ENCODE peak calls at places on chromosomes 13 and 19, in six cellular contexts. One of them, this sample, is unnamed.

GRCh38 chr13:83881917-83882625 is at the start of gene SLITRK1:
- DNase-seq in transverse colon: no peak
- DNase-seq in body of pancreas: peak; percentile 84
- DNase-seq in H1: peak; percentile 53
- DNase-seq in ovary: no peak
- DNase-seq in thyroid gland: peak; percentile 28
- DNase-seq in this sample: peak; percentile 17

GRCh38 chr13:44758595-44759221 is 182.6 kb upstream of the TSC22D1 start:
- DNase-seq in transverse colon: peak; percentile 20
- DNase-seq in body of pancreas: peak; percentile 41
- DNase-seq in H1: no peak
- DNase-seq in ovary: no peak
- DNase-seq in thyroid gland: no peak
- DNase-seq in this sample: peak; percentile 50

GRCh38 chr19:10193666-10194499 is 870 bp downstream of the DNMT1 start:
- DNase-seq in transverse colon: peak; percentile 10
- DNase-seq in body of pancreas: no peak
- DNase-seq in H1: no peak
- DNase-seq in ovary: peak; percentile 20
- DNase-seq in thyroid gland: no peak
- DNase-seq in this sample: peak; percentile 61

GRCh38 chr13:49302817-49303216 is 55.1 kb downstream of the CDADC1 start:
- DNase-seq in transverse colon: no peak
- DNase-seq in body of pancreas: no peak
- DNase-seq in H1: no peak
- DNase-seq in ovary: no peak
- DNase-seq in thyroid gland: no peak
- DNase-seq in this sample: no peak

GRCh38 chr13:42369071-42369795 is 97.3 kb downstream of the AKAP11 start:
- DNase-seq in transverse colon: no peak
- DNase-seq in body of pancreas: no peak
- DNase-seq in H1: no peak
- DNase-seq in ovary: no peak
- DNase-seq in thyroid gland: no peak
- DNase-seq in this sample: no peak

GRCh38 chr19:741506-742131 is 9.3 kb upstream of the MISP start:
- DNase-seq in transverse colon: no peak
- DNase-seq in body of pancreas: no peak
- DNase-seq in H1: peak; percentile 31
- DNase-seq in ovary: no peak
- DNase-seq in thyroid gland: no peak
- DNase-seq in this sample: no peak

GRCh38 chr13:80862466-80862865 is 521.5 kb upstream of the SPRY2 start:
- DNase-seq in transverse colon: no peak
- DNase-seq in body of pancreas: no peak
- DNase-seq in H1: no peak
- DNase-seq in ovary: no peak
- DNase-seq in thyroid gland: no peak
- DNase-seq in this sample: no peak

GRCh38 chr13:99200433-99201167 is at the start of gene UBAC2:
- DNase-seq in transverse colon: peak; percentile 97
- DNase-seq in body of pancreas: peak; percentile 95
- DNase-seq in H1: peak; percentile 90
- DNase-seq in ovary: peak; percentile 95
- DNase-seq in thyroid gland: peak; percentile 95
- DNase-seq in this sample: peak; percentile 100

GRCh38 chr19:11361037-11361770 is 6.0 kb downstream of the PLPPR2 start:
- DNase-seq in transverse colon: peak; percentile 92
- DNase-seq in body of pancreas: peak; percentile 73
- DNase-seq in H1: no peak
- DNase-seq in ovary: no peak
- DNase-seq in thyroid gland: peak; percentile 85
- DNase-seq in this sample: no peak

GRCh38 chr13:94160875-94161274 is 318.6 kb downstream of the DCT start:
- DNase-seq in transverse colon: no peak
- DNase-seq in body of pancreas: no peak
- DNase-seq in H1: no peak
- DNase-seq in ovary: no peak
- DNase-seq in thyroid gland: no peak
- DNase-seq in this sample: no peak

GRCh38 chr19:1469200-1469935 is 9.6 kb downstream of the C19orf25 start:
- DNase-seq in transverse colon: no peak
- DNase-seq in body of pancreas: no peak
- DNase-seq in H1: no peak
- DNase-seq in ovary: no peak
- DNase-seq in thyroid gland: no peak
- DNase-seq in this sample: no peak

GRCh38 chr19:677201-677600 is 1.0 kb downstream of the FSTL3 start:
- DNase-seq in transverse colon: peak; percentile 63
- DNase-seq in body of pancreas: peak; percentile 70
- DNase-seq in H1: no peak
- DNase-seq in ovary: peak; percentile 89
- DNase-seq in thyroid gland: peak; percentile 70
- DNase-seq in this sample: peak; percentile 95

GRCh38 chr19:1566392-1567115 is 1.6 kb downstream of the MEX3D start:
- DNase-seq in transverse colon: peak; percentile 59
- DNase-seq in body of pancreas: peak; percentile 66
- DNase-seq in H1: peak; percentile 39
- DNase-seq in ovary: peak; percentile 77
- DNase-seq in thyroid gland: peak; percentile 87
- DNase-seq in this sample: peak; percentile 92

GRCh38 chr19:34319785-34320184 is 45.2 kb upstream of the GPI start:
- DNase-seq in transverse colon: no peak
- DNase-seq in body of pancreas: no peak
- DNase-seq in H1: no peak
- DNase-seq in ovary: peak; percentile 32
- DNase-seq in thyroid gland: peak; percentile 21
- DNase-seq in this sample: no peak

GRCh38 chr19:49261602-49262001 is 63.4 kb downstream of the SLC6A16 start:
- DNase-seq in transverse colon: no peak
- DNase-seq in body of pancreas: no peak
- DNase-seq in H1: no peak
- DNase-seq in ovary: no peak
- DNase-seq in thyroid gland: no peak
- DNase-seq in this sample: no peak

GRCh38 chr13:33150662-33151061 is 134.4 kb downstream of the KL start:
- DNase-seq in transverse colon: no peak
- DNase-seq in body of pancreas: no peak
- DNase-seq in H1: no peak
- DNase-seq in ovary: no peak
- DNase-seq in thyroid gland: no peak
- DNase-seq in this sample: no peak

GRCh38 chr13:34401741-34402140 is 540.3 kb upstream of the NBEA start:
- DNase-seq in transverse colon: no peak
- DNase-seq in body of pancreas: no peak
- DNase-seq in H1: no peak
- DNase-seq in ovary: no peak
- DNase-seq in thyroid gland: no peak
- DNase-seq in this sample: no peak

GRCh38 chr19:35264281-35265125 is 4.3 kb upstream of the USF2 start:
- DNase-seq in transverse colon: peak; percentile 6
- DNase-seq in body of pancreas: peak; percentile 10
- DNase-seq in H1: no peak
- DNase-seq in ovary: no peak
- DNase-seq in thyroid gland: no peak
- DNase-seq in this sample: no peak

GRCh38 chr19:3578390-3578789 is 5.6 kb downstream of the HMG20B start:
- DNase-seq in transverse colon: no peak
- DNase-seq in body of pancreas: no peak
- DNase-seq in H1: no peak
- DNase-seq in ovary: no peak
- DNase-seq in thyroid gland: no peak
- DNase-seq in this sample: no peak

GRCh38 chr13:63190742-63191141 is 1775.1 kb upstream of the PCDH20 start:
- DNase-seq in transverse colon: no peak
- DNase-seq in body of pancreas: no peak
- DNase-seq in H1: no peak
- DNase-seq in ovary: no peak
- DNase-seq in thyroid gland: no peak
- DNase-seq in this sample: no peak

GRCh38 chr13:93963266-93964131 is 516.0 kb downstream of the DCT start:
- DNase-seq in transverse colon: no peak
- DNase-seq in body of pancreas: no peak
- DNase-seq in H1: no peak
- DNase-seq in ovary: no peak
- DNase-seq in thyroid gland: no peak
- DNase-seq in this sample: peak; percentile 6

DNA sequence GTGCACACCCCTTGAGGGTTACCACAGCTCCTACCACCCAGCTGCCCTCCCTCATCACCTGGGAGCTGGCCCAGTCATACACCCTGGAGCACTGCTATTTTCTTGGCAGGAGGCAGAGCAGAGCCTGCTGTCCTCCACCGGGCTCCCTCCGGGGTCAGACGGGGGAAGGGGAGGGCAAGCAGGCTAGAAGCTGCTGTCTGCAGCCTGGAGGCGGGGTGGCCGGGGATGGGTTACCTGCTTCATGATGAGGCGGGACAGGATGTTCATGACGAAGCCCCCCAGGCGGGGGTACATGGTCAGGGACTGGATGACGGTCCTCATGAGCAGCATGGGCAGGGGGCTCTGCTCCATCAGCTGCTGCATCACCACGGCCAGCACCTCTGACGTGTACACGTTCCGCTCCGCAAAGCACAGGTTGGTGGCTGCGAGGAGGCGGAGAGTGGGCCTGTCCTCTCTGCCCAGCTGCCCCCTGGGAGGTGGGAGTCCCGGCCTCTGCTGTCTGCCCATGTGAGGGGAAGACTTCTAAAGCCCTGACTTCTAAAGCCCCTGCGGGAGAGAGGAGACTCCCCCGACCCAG is 2.7 kb upstream of the RSPH6A start:
- DNase-seq in transverse colon: no peak
- DNase-seq in body of pancreas: no peak
- DNase-seq in H1: no peak
- DNase-seq in ovary: no peak
- DNase-seq in thyroid gland: peak; percentile 24
- DNase-seq in this sample: no peak
- TF ChIP-seq POLR2A in transverse colon: no peak
- TF ChIP-seq POLR2A in body of pancreas: no peak
- TF ChIP-seq POLR2A in H1: no peak
- TF ChIP-seq POLR2A in ovary: no peak
- TF ChIP-seq POLR2A in thyroid gland: no peak
- TF ChIP-seq POLR2A in this sample: no peak

GRCh38 chr19:37719927-37720265 is 335 bp upstream of the ZNF607 start:
- DNase-seq in transverse colon: no peak
- DNase-seq in body of pancreas: no peak
- DNase-seq in H1: no peak
- DNase-seq in ovary: no peak
- DNase-seq in thyroid gland: no peak
- DNase-seq in this sample: no peak
- TF ChIP-seq POLR2A in transverse colon: no peak
- TF ChIP-seq POLR2A in body of pancreas: no peak
- TF ChIP-seq POLR2A in H1: no peak
- TF ChIP-seq POLR2A in ovary: no peak
- TF ChIP-seq POLR2A in thyroid gland: no peak
- TF ChIP-seq POLR2A in this sample: no peak

GRCh38 chr19:17292301-17293074 is 10.7 kb downstream of the ABHD8 start:
- DNase-seq in transverse colon: peak; percentile 85
- DNase-seq in body of pancreas: peak; percentile 63
- DNase-seq in H1: peak; percentile 82
- DNase-seq in ovary: peak; percentile 74
- DNase-seq in thyroid gland: peak; percentile 54
- DNase-seq in this sample: peak; percentile 94
- TF ChIP-seq POLR2A in transverse colon: peak; percentile 52
- TF ChIP-seq POLR2A in body of pancreas: peak; percentile 23
- TF ChIP-seq POLR2A in H1: peak; percentile 65
- TF ChIP-seq POLR2A in ovary: no peak
- TF ChIP-seq POLR2A in thyroid gland: no peak
- TF ChIP-seq POLR2A in this sample: peak; percentile 40

GRCh38 chr19:32576790-32577189 is 4.2 kb upstream of the PDCD5 start:
- DNase-seq in transverse colon: no peak
- DNase-seq in body of pancreas: no peak
- DNase-seq in H1: no peak
- DNase-seq in ovary: no peak
- DNase-seq in thyroid gland: no peak
- DNase-seq in this sample: no peak

GRCh38 chr19:32581704-32582164 is 744 bp downstream of the PDCD5 start:
- DNase-seq in transverse colon: peak; percentile 38
- DNase-seq in body of pancreas: peak; percentile 16
- DNase-seq in H1: no peak
- DNase-seq in ovary: peak; percentile 24
- DNase-seq in thyroid gland: no peak
- DNase-seq in this sample: peak; percentile 30

GRCh38 chr19:32580353-32580900 is 563 bp upstream of the PDCD5 start:
- DNase-seq in transverse colon: no peak
- DNase-seq in body of pancreas: no peak
- DNase-seq in H1: no peak
- DNase-seq in ovary: no peak
- DNase-seq in thyroid gland: no peak
- DNase-seq in this sample: no peak

DNA sequence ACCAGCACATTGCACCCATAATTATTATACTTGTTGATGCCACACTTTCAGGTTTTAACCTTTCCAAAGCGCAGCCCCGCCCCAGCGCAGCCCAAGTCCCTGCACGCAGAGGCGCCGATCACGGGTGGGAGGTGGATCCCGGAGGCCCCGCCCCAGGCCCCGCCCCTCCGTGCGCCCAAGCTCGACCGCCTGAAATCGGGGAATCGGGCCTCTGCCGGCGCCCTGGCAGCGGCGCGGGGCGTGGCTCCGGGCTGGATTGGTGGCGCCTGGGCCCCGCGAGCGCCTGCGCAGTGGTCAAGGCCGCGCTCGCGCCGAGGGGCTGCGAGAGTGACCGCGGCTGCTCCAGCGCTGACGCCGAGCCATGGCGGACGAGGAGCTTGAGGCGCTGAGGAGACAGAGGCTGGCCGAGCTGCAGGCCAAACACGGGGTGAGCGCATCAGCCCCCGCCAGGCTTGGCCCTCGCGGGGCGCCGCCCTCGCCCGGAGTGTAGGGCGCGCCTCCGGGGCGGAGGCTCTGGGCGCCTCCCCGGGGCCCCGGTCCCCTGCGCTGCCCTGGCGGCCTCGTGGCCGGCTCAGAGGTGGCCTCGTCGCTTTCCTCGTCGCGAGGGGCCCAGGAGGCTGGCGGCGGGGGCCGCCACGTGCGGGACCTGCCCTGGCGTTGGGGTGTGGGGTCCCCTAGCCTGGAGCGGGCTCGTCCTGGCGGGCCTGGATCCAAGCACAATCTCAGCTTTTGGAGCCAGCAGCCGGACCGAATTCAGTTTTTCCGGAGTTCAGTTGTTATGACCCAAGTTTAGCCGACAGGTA is at the start of gene PDCD5:
- DNase-seq in transverse colon: peak; percentile 97
- DNase-seq in body of pancreas: peak; percentile 97
- DNase-seq in H1: peak; percentile 34
- DNase-seq in ovary: peak; percentile 96
- DNase-seq in thyroid gland: peak; percentile 98
- DNase-seq in this sample: peak; percentile 97
- TF ChIP-seq POLR2A in transverse colon: peak; percentile 55
- TF ChIP-seq POLR2A in body of pancreas: peak; percentile 69
- TF ChIP-seq POLR2A in H1: peak; percentile 71
- TF ChIP-seq POLR2A in ovary: peak; percentile 61
- TF ChIP-seq POLR2A in thyroid gland: peak; percentile 94
- TF ChIP-seq POLR2A in this sample: peak; percentile 96

This sample was measured in H54.